ENCODE peak calls at places on chromosomes 7 and 10, in four cellular contexts. I, E, N and R are unnamed samples.

GRCh38 chr10:20890009-20890408 is 7.1 kb downstream of the NEBL start:
- DNase-seq in I (no peak), E (no peak), N (no peak), R (no peak)

GRCh38 chr10:3045471-3046209 is 21.7 kb upstream of the PFKP start:
- DNase-seq in I (peak; percentile 69), E (no peak), N (peak; percentile 88), R (no peak)

GRCh38 chr7:84125654-84126053 is 68.9 kb downstream of the SEMA3A start:
- DNase-seq in I (no peak), E (no peak), N (no peak), R (no peak)

GRCh38 chr10:64110079-64110478 is 588.9 kb downstream of the REEP3 start:
- DNase-seq in I (no peak), E (no peak), N (no peak), R (no peak)

GRCh38 chr10:98420786-98421185 is 5.8 kb upstream of the PYROXD2 start:
- DNase-seq in I (no peak), E (no peak), N (no peak), R (no peak)

GRCh38 chr10:85995791-85996190 is 370.8 kb downstream of the GRID1 start:
- DNase-seq in I (no peak), E (no peak), N (peak; percentile 36), R (no peak)

GRCh38 chr10:3924344-3924743 is 139.3 kb upstream of the KLF6 start:
- DNase-seq in I (peak; percentile 97), E (no peak), N (peak; percentile 93), R (no peak)

GRCh38 chr7:3412871-3413270 is 111.8 kb downstream of the SDK1 start:
- DNase-seq in I (no peak), E (no peak), N (no peak), R (no peak)

GRCh38 chr10:101028446-101029244 is 2.3 kb downstream of the PDZD7 start:
- DNase-seq in I (no peak), E (no peak), N (peak; percentile 20), R (no peak)

GRCh38 chr10:43689955-43690771 is 41.5 kb upstream of the ZNF32 start:
- DNase-seq in I (peak; percentile 74), E (peak; percentile 81), N (peak; percentile 89), R (peak; percentile 73)

GRCh38 chr7:150727381-150727780 is 9.8 kb upstream of the GIMAP5 start:
- DNase-seq in I (no peak), E (no peak), N (no peak), R (no peak)

GRCh38 chr10:122448600-122448999 is 5.9 kb upstream of the ARMS2 start:
- DNase-seq in I (no peak), E (no peak), N (no peak), R (no peak)

GRCh38 chr7:16130127-16131110 is 290.9 kb downstream of the CRPPA start:
- DNase-seq in I (peak; percentile 71), E (no peak), N (peak; percentile 49), R (no peak)

GRCh38 chr7:80699030-80699638 is 60.7 kb downstream of the CD36 start:
- DNase-seq in I (no peak), E (no peak), N (peak; percentile 72), R (no peak)

GRCh38 chr10:133038276-133038823 is 49.4 kb upstream of the ADGRA1 start:
- DNase-seq in I (no peak), E (no peak), N (no peak), R (no peak)

GRCh38 chr10:114357591-114357990 is 46.7 kb downstream of the AFAP1L2 start:
- DNase-seq in I (no peak), E (no peak), N (no peak), R (no peak)

GRCh38 chr10:116170815-116171250 is 102.2 kb downstream of the GFRA1 start:
- DNase-seq in I (peak; percentile 7), E (no peak), N (peak; percentile 95), R (no peak)

DNA sequence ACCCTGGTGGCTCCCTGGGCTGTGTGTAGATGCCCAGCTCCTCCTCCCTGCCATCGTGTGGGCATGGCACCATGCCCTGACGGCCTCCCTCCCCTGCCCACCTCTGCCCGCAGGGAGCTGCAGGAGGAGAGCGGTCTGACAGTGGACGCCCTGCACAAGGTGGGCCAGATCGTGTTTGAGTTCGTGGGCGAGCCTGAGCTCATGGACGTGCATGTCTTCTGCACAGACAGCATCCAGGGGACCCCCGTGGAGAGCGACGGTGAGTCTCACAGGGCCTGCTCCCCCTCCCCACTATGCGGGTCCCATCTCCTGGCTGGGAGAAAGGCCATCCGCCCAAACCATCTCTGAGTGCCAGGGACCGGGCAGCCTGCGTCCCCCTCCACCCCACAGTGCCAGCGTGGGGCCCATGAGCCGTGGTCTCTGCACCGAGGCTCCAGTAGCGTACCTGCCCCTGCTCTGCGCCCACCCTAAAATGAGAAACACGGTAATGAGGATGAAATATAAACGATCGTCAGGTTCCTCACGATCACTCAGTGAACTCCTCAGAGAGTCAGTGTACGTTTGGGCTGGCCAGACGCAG is 7.8 kb downstream of the NUDT1 start:
- DNase-seq in I (no peak), E (no peak), N (no peak), R (no peak)
- H3K4me3 ChIP-seq in I (no peak overlapping the region), E (no peak overlapping the region), N (peak overlapping the region; percentile 57), R (no peak overlapping the region)

GRCh38 chr7:92820191-92820590 is 16.2 kb downstream of the CDK6 start:
- DNase-seq in I (no peak), E (no peak), N (no peak), R (no peak)
- H3K4me3 ChIP-seq in I (no peak overlapping the region), E (no peak overlapping the region), N (no peak overlapping the region), R (no peak overlapping the region)

DNA sequence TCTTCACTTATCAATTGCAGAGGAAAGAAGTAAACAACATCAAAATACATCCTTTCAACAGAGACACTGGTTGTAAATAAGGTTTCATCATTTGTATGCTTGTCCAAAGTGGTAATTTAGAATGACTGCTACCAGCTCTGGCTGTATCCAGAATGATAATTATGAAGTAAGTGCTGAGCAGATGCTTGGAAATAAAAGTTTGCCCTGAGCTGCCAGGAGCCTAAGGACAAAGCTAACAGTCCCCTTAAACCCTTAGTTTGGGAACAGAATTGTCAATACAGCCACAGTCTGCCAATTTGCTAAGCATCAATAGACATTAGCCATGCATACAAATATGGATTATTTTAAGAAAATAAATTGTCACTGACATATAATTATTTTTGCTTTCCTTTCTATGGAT is 147.0 kb upstream of the SLC13A1 start:
- DNase-seq in I (no peak), E (no peak), N (no peak), R (no peak)
- H3K4me3 ChIP-seq in I (no peak overlapping the region), E (no peak overlapping the region), N (no peak overlapping the region), R (no peak overlapping the region)

DNA sequence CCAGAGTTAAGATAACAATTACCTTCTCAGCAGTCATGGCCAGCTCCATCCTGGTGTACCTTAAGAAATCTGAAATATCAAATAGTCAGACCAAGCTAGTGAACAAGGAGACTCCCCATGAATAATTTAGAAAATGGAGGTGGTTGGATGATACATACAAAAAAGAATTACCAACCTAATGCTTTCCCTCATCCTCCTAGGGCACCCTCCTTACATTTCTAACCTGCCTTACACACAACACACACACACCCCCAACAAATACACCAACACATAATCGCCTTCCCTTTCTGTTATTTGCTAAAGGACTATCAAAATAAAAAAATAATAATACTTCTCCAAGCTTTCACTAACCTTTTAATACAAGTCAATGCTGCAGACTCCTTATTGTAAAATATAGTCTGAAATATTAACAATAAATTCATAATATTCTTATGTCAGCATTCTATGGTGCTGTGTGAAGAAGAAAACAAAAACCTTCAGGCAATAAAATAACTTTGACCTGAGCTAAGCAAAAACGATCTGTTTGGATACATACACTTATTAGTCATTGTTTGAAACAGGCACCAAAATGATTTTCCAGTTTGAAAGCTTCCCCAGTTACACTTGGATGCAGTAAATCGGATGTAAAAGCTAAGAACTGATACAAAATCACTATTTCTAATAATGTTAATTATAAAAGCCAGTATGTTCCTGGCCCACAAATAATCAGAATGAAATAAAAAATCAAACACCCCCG is 3.4 kb downstream of the TWIST1 start:
- DNase-seq in I (no peak), E (no peak), N (peak; percentile 81), R (no peak)
- H3K4me3 ChIP-seq in I (peak overlapping the region; percentile 98), E (no peak overlapping the region), N (peak overlapping the region; percentile 88), R (no peak overlapping the region)